ENCODE peak calls at places on chromosomes 5 and 9, in ten cellular contexts. K is foreskin keratinocyte; H is non-pigmented ciliary epithelial cell; I is CD8-positive, alpha-beta memory T cell; V is kidney; S is activated CD4-positive, alpha-beta T cell treated with anti-CD3 and anti-CD28 coated beads, Interleukin-2, amount 10 ng/mL, durations not matched to agents 7 days and 5 days; Y is Caki2; A is NCI-H1930; G is CD8-positive, alpha-beta T cell; F is PC-3. P is an unnamed sample.

GRCh38 chr5:22411950-22412349 is 441.2 kb downstream of the CDH12 start:
- DNase-seq in V (no peak), H (no peak), S (no peak), F (no peak), K (no peak), Y (no peak), I (no peak), A (no peak), G (no peak), P (no peak)

GRCh38 chr5:145531038-145531734 is 304.0 kb downstream of the PRELID2 start:
- DNase-seq in K (peak), G (no peak), V (no peak), A (no peak), F (peak), Y (peak), I (no peak), S (no peak), H (peak), P (no peak)

GRCh38 chr5:150789943-150790611 is 11.5 kb downstream of the SMIM3 start:
- DNase-seq in F (peak), I (peak), A (no peak), H (peak), K (peak), G (peak), S (peak), Y (peak), V (peak), P (no peak)

GRCh38 chr9:127926961-127927456 is 3.6 kb downstream of the PIP5KL1 start:
- DNase-seq in V (no peak), K (peak), A (no peak), F (no peak), I (no peak), H (no peak), S (no peak), Y (no peak), G (peak), P (no peak)

GRCh38 chr9:116646661-116647514 is 40.2 kb upstream of the TRIM32 start:
- DNase-seq in H (no peak), Y (peak), K (no peak), F (peak), I (no peak), S (no peak), V (no peak), G (no peak), A (no peak), P (peak)

GRCh38 chr9:131222460-131222859 is 53.9 kb downstream of the FAM78A start:
- DNase-seq in A (no peak), Y (no peak), H (no peak), F (no peak), K (no peak), S (no peak), V (no peak), I (no peak), G (no peak), P (no peak)

GRCh38 chr9:12884736-12885395 is 110.0 kb downstream of the LURAP1L start:
- DNase-seq in H (peak), S (no peak), A (no peak), Y (peak), G (no peak), F (peak), K (peak), I (no peak), V (no peak), P (no peak)

GRCh38 chr9:5884191-5884590 is 6.5 kb upstream of the MLANA start:
- DNase-seq in A (no peak), S (no peak), Y (no peak), F (peak), H (no peak), V (no peak), K (no peak), G (no peak), I (no peak), P (no peak)

GRCh38 chr9:114038724-114039313 is 39.3 kb downstream of the AMBP start:
- DNase-seq in A (no peak), V (no peak), S (no peak), K (no peak), H (no peak), G (no peak), I (no peak), Y (no peak), F (no peak), P (no peak)

GRCh38 chr5:77785229-77785628 is 9.1 kb upstream of the TBCA start:
- DNase-seq in Y (no peak), G (no peak), H (no peak), F (no peak), A (no peak), K (no peak), V (no peak), I (no peak), S (no peak), P (no peak)

GRCh38 chr9:130183133-130183762 is 11.0 kb downstream of the NCS1 start:
- DNase-seq in V (peak), A (no peak), S (no peak), F (no peak), G (no peak), K (peak), H (peak), I (no peak), Y (peak), P (no peak)

GRCh38 chr5:73709536-73710129 is 83.6 kb downstream of the ARHGEF28 start:
- DNase-seq in F (peak), V (no peak), A (no peak), S (no peak), K (peak), Y (peak), G (no peak), I (no peak), H (no peak), P (no peak)

GRCh38 chr9:127452481-127453092 is 1.3 kb downstream of the LRSAM1 start:
- DNase-seq in Y (no peak), K (no peak), V (peak), F (peak), S (no peak), H (no peak), G (no peak), I (no peak), A (no peak), P (no peak)

GRCh38 chr9:4815381-4815956 is 22.7 kb downstream of the RCL1 start:
- DNase-seq in Y (no peak), H (no peak), S (no peak), A (no peak), G (no peak), F (no peak), V (no peak), K (no peak), I (no peak), P (no peak)

GRCh38 chr9:121599186-121599871 is 52.1 kb upstream of the DAB2IP start:
- DNase-seq in H (no peak), I (no peak), A (peak), V (peak), K (no peak), G (no peak), Y (peak), S (no peak), F (peak), P (no peak)

GRCh38 chr5:154677921-154678320 is 77.3 kb upstream of the LARP1 start:
- DNase-seq in F (no peak), S (no peak), G (no peak), V (no peak), I (no peak), Y (no peak), K (peak), H (no peak), A (no peak), P (no peak)

GRCh38 chr5:1380011-1380817 is 35.3 kb upstream of the CLPTM1L start:
- DNase-seq in H (no peak), F (no peak), V (peak), G (peak), I (peak), K (peak), A (peak), S (peak), Y (no peak), P (peak)

GRCh38 chr5:1020461-1020961 is 11.9 kb downstream of the NKD2 start:
- DNase-seq in V (peak), I (peak), G (no peak), S (no peak), K (no peak), Y (no peak), H (no peak), A (no peak), F (no peak), P (no peak)

GRCh38 chr5:95611396-95611795 is 8.5 kb upstream of the GPR150 start:
- DNase-seq in F (no peak), K (no peak), G (no peak), A (no peak), H (no peak), S (no peak), I (no peak), V (no peak), Y (no peak), P (no peak)

GRCh38 chr9:6930827-6931226 is 173.1 kb downstream of the KDM4C start:
- DNase-seq in F (no peak), Y (no peak), S (no peak), V (no peak), K (peak), A (no peak), H (peak), I (no peak), G (no peak), P (no peak)

GRCh38 chr5:147939431-147940114 is 33.2 kb upstream of the C5orf46 start:
- DNase-seq in A (no peak), H (no peak), G (no peak), Y (no peak), F (peak), I (no peak), V (no peak), S (no peak), K (peak), P (no peak)

GRCh38 chr5:141695627-141696180 is 13.7 kb upstream of the ARAP3 start:
- DNase-seq in S (no peak), Y (peak), I (no peak), F (peak), K (peak), H (no peak), G (no peak), A (no peak), V (peak), P (no peak)

GRCh38 chr9:135500525-135501260 is at the start of gene MRPS2:
- DNase-seq in A (peak), V (peak), F (peak), S (peak), Y (peak), G (peak), H (peak), I (peak), K (peak), P (peak)

GRCh38 chr5:121313886-121314285 is 537.8 kb upstream of the FTMT start:
- DNase-seq in I (no peak), G (no peak), H (no peak), Y (no peak), S (no peak), F (no peak), V (no peak), K (no peak), A (no peak), P (no peak)

GRCh38 chr9:97307500-97308163 is at the start of gene CCDC180:
- DNase-seq in I (no peak), G (no peak), H (no peak), F (no peak), V (peak), Y (no peak), A (no peak), K (no peak), S (no peak), P (no peak)

GRCh38 chr5:134000696-134001453 is 3.9 kb downstream of the VDAC1 start:
- DNase-seq in K (no peak), F (no peak), I (no peak), G (no peak), S (no peak), V (no peak), A (no peak), H (no peak), Y (no peak), P (no peak)

GRCh38 chr9:90775657-90776056 is 26.0 kb upstream of the SYK start:
- DNase-seq in V (no peak), F (no peak), S (no peak), G (no peak), A (no peak), Y (no peak), H (no peak), K (no peak), I (no peak), P (no peak)

GRCh38 chr9:117425562-117425961 is 10.7 kb upstream of the ASTN2 start:
- DNase-seq in H (no peak), K (no peak), S (no peak), I (no peak), V (no peak), F (no peak), G (no peak), A (no peak), Y (no peak), P (no peak)

GRCh38 chr5:125775896-125776295 is 647.3 kb upstream of the GRAMD2B start:
- DNase-seq in S (no peak), I (no peak), K (no peak), A (no peak), G (no peak), Y (no peak), F (no peak), H (no peak), V (no peak), P (no peak)

GRCh38 chr5:32612134-32612888 is 27.0 kb downstream of the SUB1 start:
- DNase-seq in I (no peak), S (no peak), G (no peak), V (no peak), H (no peak), Y (peak), K (no peak), F (no peak), A (no peak), P (no peak)

GRCh38 chr5:102811962-102812361 is 56.9 kb downstream of the PAM start:
- DNase-seq in F (peak), K (peak), G (no peak), Y (peak), A (peak), V (no peak), S (no peak), H (no peak), I (no peak), P (no peak)

GRCh38 chr9:75866273-75866871 is 24.1 kb upstream of the PCSK5 start:
- DNase-seq in G (peak), V (no peak), K (peak), I (no peak), S (peak), H (no peak), A (peak), Y (no peak), F (peak), P (peak)

GRCh38 chr5:127236254-127236653 is 54.3 kb upstream of the MEGF10 start:
- DNase-seq in I (no peak), Y (no peak), F (no peak), H (no peak), G (no peak), V (no peak), A (no peak), K (no peak), S (no peak), P (no peak)

GRCh38 chr5:155938051-155938450 is 388.9 kb upstream of the SGCD start:
- DNase-seq in K (no peak), H (no peak), V (no peak), S (no peak), I (no peak), Y (no peak), A (no peak), G (no peak), F (no peak), P (no peak)

GRCh38 chr9:110531776-110532175 is 47.8 kb downstream of the SVEP1 start:
- DNase-seq in I (no peak), K (no peak), G (no peak), S (no peak), V (no peak), F (no peak), H (no peak), Y (no peak), A (no peak), P (no peak)

P was measured in CD4-positive, CD25-positive, alpha-beta regulatory T cell.